ENCODE peak calls at places on chromosomes 4 and X, in four cellular contexts. F is ELF-1, X is right lobe of liver, S is NCI-H1092 treated with DMSO at 0.1 percent for 48 hours. O is an unnamed sample.

GRCh38 chrX:3504916-3505315 is 158.5 kb upstream of the MXRA5 start:
- DNase-seq in F (no peak), X (no peak), S (no peak), O (no peak)

GRCh38 chrX:28391528-28391927 is 195.7 kb upstream of the IL1RAPL1 start:
- DNase-seq in F (no peak), X (no peak), S (no peak), O (no peak)

GRCh38 chrX:19673334-19674040 is 158.2 kb upstream of the MAP3K15 start:
- DNase-seq in F (peak), S (peak), X (peak), O (no peak)

GRCh38 chr4:17565846-17566245 is 11.2 kb upstream of the LAP3 start:
- DNase-seq in X (no peak), F (no peak), S (no peak), O (no peak)

GRCh38 chrX:32293962-32294708 is 917.2 kb downstream of the DMD start:
- DNase-seq in S (no peak), X (no peak), F (no peak), O (no peak)

GRCh38 chr4:81915430-81915829 is 443.7 kb upstream of the RASGEF1B start:
- DNase-seq in S (no peak), X (no peak), F (no peak), O (no peak)

GRCh38 chrX:24988314-24988713 is 27.5 kb downstream of the ARX start:
- DNase-seq in F (no peak), S (no peak), X (no peak), O (no peak)

GRCh38 chrX:39969826-39970569 is 127.8 kb downstream of the BCOR start:
- DNase-seq in X (no peak), F (peak), S (no peak), O (no peak)

GRCh38 chr4:101967697-101968346 is 177.3 kb downstream of the BANK1 start:
- DNase-seq in F (no peak), X (no peak), S (no peak), O (no peak)

GRCh38 chrX:135345328-135345645 is 36.0 kb downstream of the ETDC start:
- DNase-seq in S (peak), F (peak), X (peak), O (no peak)

GRCh38 chrX:96689951-96690350 is 5.3 kb downstream of the DIAPH2 start:
- DNase-seq in S (no peak), X (no peak), F (no peak), O (no peak)

GRCh38 chrX:46690818-46691217 is 68.1 kb downstream of the SLC9A7 start:
- DNase-seq in X (no peak), F (no peak), S (no peak), O (no peak)

GRCh38 chr4:41141910-41142309 is 72.4 kb downstream of the APBB2 start:
- DNase-seq in X (no peak), F (no peak), S (no peak), O (no peak)

GRCh38 chr4:112058433-112058832 is 86.8 kb upstream of the FAM241A start:
- DNase-seq in X (no peak), S (no peak), F (no peak), O (no peak)

GRCh38 chr4:110348711-110349383 is 127.1 kb upstream of the ENPEP start:
- DNase-seq in X (peak), S (no peak), F (no peak), O (no peak)

GRCh38 chr4:168509786-168510185 is 12.9 kb downstream of the PALLD start:
- DNase-seq in F (no peak), S (no peak), X (no peak), O (no peak)

GRCh38 chr4:14701896-14702295 is 300.4 kb upstream of the CPEB2 start:
- DNase-seq in F (no peak), X (no peak), S (no peak), O (no peak)

GRCh38 chr4:124199185-124199584 is 513.3 kb downstream of the ANKRD50 start:
- DNase-seq in X (no peak), S (no peak), F (no peak), O (no peak)

GRCh38 chr4:77399831-77400230 is 205.8 kb upstream of the CXCL13 start:
- DNase-seq in F (no peak), X (no peak), S (no peak), O (no peak)

GRCh38 chr4:165874072-165874798 is 1.2 kb downstream of the TLL1 start:
- DNase-seq in S (peak), X (no peak), F (no peak), O (no peak)

O was measured in NCI-H2227 treated with DMSO at 0.1 percent for 48 hours.